ENCODE peak calls at places on chromosomes 11 and 22, in nine cellular contexts. S is K562, N is HCT116, U is transverse colon, V is IMR-90, E is upper lobe of left lung, G is stomach, P is ovary, M is Peyer's patch. H is an unnamed sample.
A peak's percentile ranks its signal among the peaks of the same experiment; 100 is the strongest.

GRCh38 chr11:93529707-93530467 is 13.3 kb downstream of the SMCO4 start:
- DNase-seq in S (no peak), N (no peak), U (no peak), V (peak; percentile 41), E (peak; percentile 69), G (no peak), P (peak; percentile 37), M (no peak), H (no peak)

GRCh38 chr22:26259510-26259909 is 90.2 kb downstream of the SEZ6L start:
- DNase-seq in S (no peak), N (peak; percentile 0), U (no peak), V (peak; percentile 8), E (no peak), G (no peak), P (no peak), M (no peak), H (no peak)

GRCh38 chr22:44449061-44449682 is 48.9 kb downstream of the RTL6 start:
- DNase-seq in S (peak; percentile 11), N (no peak), U (no peak), V (peak; percentile 93), E (no peak), G (no peak), P (no peak), M (no peak), H (no peak)

GRCh38 chr11:75558939-75559843 is 2.9 kb upstream of the SERPINH1 start:
- DNase-seq in S (peak; percentile 65), N (no peak), U (no peak), V (peak; percentile 75), E (no peak), G (no peak), P (peak; percentile 81), M (no peak), H (no peak)

GRCh38 chr11:113475160-113475761 is at the start of gene DRD2:
- DNase-seq in S (peak; percentile 61), N (no peak), U (no peak), V (no peak), E (peak; percentile 83), G (no peak), P (no peak), M (no peak), H (no peak)

GRCh38 chr11:68686486-68686885 is 2.1 kb downstream of the GAL start:
- DNase-seq in S (no peak), N (no peak), U (no peak), V (no peak), E (no peak), G (no peak), P (no peak), M (no peak), H (no peak)

GRCh38 chr11:514606-515005 is 7.6 kb upstream of the RNH1 start:
- DNase-seq in S (no peak), N (no peak), U (no peak), V (no peak), E (no peak), G (no peak), P (no peak), M (no peak), H (no peak)

GRCh38 chr11:75269367-75269660 is 28.7 kb downstream of the TPBGL start:
- DNase-seq in S (no peak), N (no peak), U (no peak), V (no peak), E (no peak), G (no peak), P (no peak), M (no peak), H (no peak)

GRCh38 chr11:24965780-24966179 is 468.9 kb downstream of the LUZP2 start:
- DNase-seq in S (no peak), N (no peak), U (no peak), V (no peak), E (no peak), G (no peak), P (no peak), M (no peak), H (no peak)

GRCh38 chr11:57905439-57905838 is 118.2 kb upstream of the OR9Q1 start:
- DNase-seq in S (no peak), N (no peak), U (peak; percentile 25), V (no peak), E (no peak), G (no peak), P (no peak), M (no peak), H (no peak)

GRCh38 chr11:15970506-15971214 is 385.7 kb downstream of the SOX6 start:
- DNase-seq in S (peak; percentile 16), N (no peak), U (no peak), V (no peak), E (no peak), G (no peak), P (no peak), M (no peak), H (no peak)

GRCh38 chr11:65612691-65613090 is 1.3 kb downstream of the MAP3K11 start:
- DNase-seq in S (no peak), N (no peak), U (no peak), V (no peak), E (no peak), G (no peak), P (no peak), M (no peak), H (no peak)

GRCh38 chr11:130421697-130422096 is 6.7 kb downstream of the ADAMTS8 start:
- DNase-seq in S (no peak), N (no peak), U (no peak), V (no peak), E (peak; percentile 34), G (no peak), P (no peak), M (no peak), H (no peak)

GRCh38 chr11:87394924-87395323 is 357.2 kb downstream of the TMEM135 start:
- DNase-seq in S (no peak), N (no peak), U (no peak), V (no peak), E (no peak), G (no peak), P (no peak), M (no peak), H (no peak)

GRCh38 chr22:43901976-43902643 is 10.3 kb upstream of the PNPLA5 start:
- DNase-seq in S (no peak), N (no peak), U (no peak), V (peak; percentile 97), E (no peak), G (no peak), P (no peak), M (no peak), H (no peak)

GRCh38 chr11:29119116-29119515 is 897.7 kb downstream of the KCNA4 start:
- DNase-seq in S (no peak), N (no peak), U (no peak), V (peak; percentile 72), E (no peak), G (no peak), P (no peak), M (no peak), H (no peak)

GRCh38 chr11:1122356-1123002 is 35.3 kb upstream of the MUC5AC start:
- DNase-seq in S (no peak), N (no peak), U (peak; percentile 5), V (no peak), E (peak; percentile 62), G (peak; percentile 15), P (no peak), M (no peak), H (no peak)

DNA sequence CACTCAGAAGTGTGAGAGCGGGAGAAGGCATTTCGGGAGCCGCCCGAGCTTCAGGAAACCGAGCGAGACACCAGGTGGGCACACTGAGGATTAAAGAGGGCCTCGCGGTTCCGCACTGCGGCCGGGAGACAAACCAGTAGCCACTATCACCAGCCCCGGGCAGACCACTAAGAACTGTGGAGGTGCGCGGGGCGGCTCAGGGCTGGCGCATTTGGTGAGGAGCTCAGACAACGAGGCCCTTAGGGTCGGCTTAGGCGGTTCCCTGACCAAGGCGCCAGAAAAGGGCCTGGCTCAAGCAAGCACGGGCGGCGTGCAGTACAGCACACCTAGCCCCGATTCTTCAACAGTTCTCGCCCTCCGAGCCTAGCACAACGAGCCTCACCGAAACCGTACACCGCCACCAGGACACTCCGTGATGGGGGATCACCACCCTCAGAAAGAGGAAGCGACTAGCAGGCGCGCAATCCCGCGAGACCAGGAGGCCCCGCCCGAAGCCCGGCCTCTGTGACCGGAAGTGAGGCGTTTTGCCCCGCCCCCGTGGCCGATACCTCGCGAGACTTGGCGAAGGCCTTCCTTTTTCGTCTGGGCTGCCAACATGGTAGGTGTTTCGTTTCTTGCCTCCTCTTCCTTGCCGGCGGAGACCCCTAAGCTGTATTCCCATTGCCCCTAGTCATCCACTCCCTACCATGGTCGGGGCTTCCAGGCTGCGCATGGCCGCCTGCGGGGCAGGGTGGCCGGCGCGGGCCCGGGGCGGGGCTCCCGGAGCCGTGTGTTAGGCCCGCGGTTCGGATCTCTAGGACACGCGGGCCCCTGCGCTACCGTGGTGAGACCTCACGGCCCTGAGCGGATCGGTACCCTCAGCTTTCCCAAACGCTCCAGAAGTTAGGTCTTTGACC is at the start of the genes RPL27A and TRIM66:
- DNase-seq in S (peak; percentile 88), N (peak; percentile 90), U (peak; percentile 99), V (peak; percentile 95), E (peak; percentile 100), G (peak; percentile 99), P (peak; percentile 99), M (peak; percentile 98), H (peak; percentile 97)
- TF ChIP-seq CTCF in S (no peak), N (no peak), U (peak; percentile 55), V (peak; percentile 10), E (peak; percentile 24), G (no peak), P (peak; percentile 59), M (peak; percentile 45), H (no peak)

GRCh38 chr11:105689636-105690035 is 79.8 kb downstream of the GRIA4 start:
- DNase-seq in S (no peak), N (no peak), U (no peak), V (no peak), E (no peak), G (no peak), P (no peak), M (no peak), H (no peak)
- TF ChIP-seq POLR2A in S (no peak), N (no peak), U (no peak), V (no peak), E (no peak), G (no peak), P (no peak), M (no peak), H (no peak)

GRCh38 chr22:19337137-19337536 is 45.6 kb upstream of the CLTCL1 start:
- DNase-seq in S (no peak), N (no peak), U (no peak), V (no peak), E (no peak), G (no peak), P (no peak), M (no peak), H (no peak)
- H3K9me3 ChIP-seq in S (peaks cover 31% of the 10 kb centered on the region), N (no peaks in the 10 kb centered on the region), U (peaks cover 6% of the 10 kb centered on the region), V (peaks cover 4% of the 10 kb centered on the region), E (peaks cover 32% of the 10 kb centered on the region), G (peaks cover 43% of the 10 kb centered on the region), P (no peaks in the 10 kb centered on the region), M (no peaks in the 10 kb centered on the region), H (no peaks in the 10 kb centered on the region)

GRCh38 chr11:35511666-35512065 is 13.8 kb downstream of the PAMR1 start:
- DNase-seq in S (no peak), N (no peak), U (no peak), V (peak; percentile 91), E (no peak), G (no peak), P (no peak), M (no peak), H (no peak)

GRCh38 chr11:35507688-35508087 is 17.7 kb downstream of the PAMR1 start:
- DNase-seq in S (no peak), N (no peak), U (no peak), V (no peak), E (no peak), G (no peak), P (no peak), M (no peak), H (no peak)
- TF ChIP-seq CTCF in S (no peak), N (no peak), U (no peak), V (peak; percentile 30), E (no peak), G (no peak), P (no peak), M (no peak), H (no peak)

GRCh38 chr22:38872831-38873248 is 824 bp upstream of the CBX6 start:
- DNase-seq in S (peak; percentile 48), N (no peak), U (peak; percentile 41), V (peak; percentile 32), E (peak; percentile 91), G (peak; percentile 51), P (peak; percentile 83), M (peak; percentile 47), H (peak; percentile 38)
- TF ChIP-seq POLR2A in S (no peak), N (no peak), U (no peak), V (no peak), E (peak; percentile 57), G (no peak), P (peak; percentile 45), M (no peak), H (no peak)